ENCODE peak calls at places on chromosomes 5 and 9, in seven cellular contexts. One of them, this sample, is unnamed.
A peak's percentile ranks its signal among the peaks of the same experiment; 100 is the strongest.

GRCh38 chr9:137313956-137314560 is 12.0 kb upstream of the NRARP start:
- DNase-seq in cardiac septum: no peak
- DNase-seq in neural crest cell: no peak
- DNase-seq in NCI-H774: no peak
- DNase-seq in left cardiac atrium: peak; percentile 21
- DNase-seq in uterus: no peak
- DNase-seq in foreskin keratinocyte: no peak
- DNase-seq in this sample: peak; percentile 62

GRCh38 chr9:93092171-93092991 is 3.6 kb upstream of the CARD19 start:
- DNase-seq in NCI-H774: no peak
- DNase-seq in uterus: peak; percentile 15
- DNase-seq in foreskin keratinocyte: no peak
- DNase-seq in left cardiac atrium: no peak
- DNase-seq in neural crest cell: no peak
- DNase-seq in cardiac septum: peak; percentile 64
- DNase-seq in this sample: peak; percentile 61

GRCh38 chr5:80182802-80183645 is 72.8 kb downstream of the SERINC5 start:
- DNase-seq in uterus: no peak
- DNase-seq in left cardiac atrium: no peak
- DNase-seq in NCI-H774: no peak
- DNase-seq in cardiac septum: no peak
- DNase-seq in foreskin keratinocyte: no peak
- DNase-seq in neural crest cell: no peak
- DNase-seq in this sample: no peak

GRCh38 chr5:33891731-33892418 is at the start of gene ADAMTS12:
- DNase-seq in uterus: peak; percentile 75
- DNase-seq in left cardiac atrium: peak; percentile 56
- DNase-seq in cardiac septum: no peak
- DNase-seq in foreskin keratinocyte: no peak
- DNase-seq in neural crest cell: peak; percentile 45
- DNase-seq in NCI-H774: no peak
- DNase-seq in this sample: peak; percentile 68

GRCh38 chr5:115723224-115723623 is 93.2 kb downstream of the CDO1 start:
- DNase-seq in foreskin keratinocyte: no peak
- DNase-seq in neural crest cell: no peak
- DNase-seq in cardiac septum: no peak
- DNase-seq in NCI-H774: no peak
- DNase-seq in left cardiac atrium: no peak
- DNase-seq in uterus: no peak
- DNase-seq in this sample: no peak

GRCh38 chr5:33816791-33817190 is 75.0 kb downstream of the ADAMTS12 start:
- DNase-seq in left cardiac atrium: peak; percentile 29
- DNase-seq in neural crest cell: no peak
- DNase-seq in NCI-H774: no peak
- DNase-seq in foreskin keratinocyte: no peak
- DNase-seq in cardiac septum: no peak
- DNase-seq in uterus: no peak
- DNase-seq in this sample: no peak

GRCh38 chr5:5077236-5077635 is 62.9 kb upstream of the ADAMTS16 start:
- DNase-seq in neural crest cell: no peak
- DNase-seq in cardiac septum: no peak
- DNase-seq in NCI-H774: no peak
- DNase-seq in left cardiac atrium: no peak
- DNase-seq in foreskin keratinocyte: no peak
- DNase-seq in uterus: no peak
- DNase-seq in this sample: no peak

GRCh38 chr5:102582706-102583105 is 83.9 kb upstream of the SLCO6A1 start:
- DNase-seq in uterus: no peak
- DNase-seq in NCI-H774: no peak
- DNase-seq in neural crest cell: no peak
- DNase-seq in cardiac septum: no peak
- DNase-seq in left cardiac atrium: no peak
- DNase-seq in foreskin keratinocyte: no peak
- DNase-seq in this sample: no peak

GRCh38 chr5:155402927-155403645 is 389.5 kb downstream of the KIF4B start:
- DNase-seq in neural crest cell: no peak
- DNase-seq in NCI-H774: no peak
- DNase-seq in cardiac septum: no peak
- DNase-seq in left cardiac atrium: no peak
- DNase-seq in foreskin keratinocyte: peak; percentile 99
- DNase-seq in uterus: no peak
- DNase-seq in this sample: no peak

GRCh38 chr5:166979576-166979975 is 1311.9 kb upstream of the WWC1 start:
- DNase-seq in neural crest cell: no peak
- DNase-seq in cardiac septum: no peak
- DNase-seq in uterus: no peak
- DNase-seq in NCI-H774: no peak
- DNase-seq in foreskin keratinocyte: no peak
- DNase-seq in left cardiac atrium: no peak
- DNase-seq in this sample: no peak

GRCh38 chr5:66864240-66864884 is 268.2 kb downstream of the MAST4 start:
- DNase-seq in left cardiac atrium: peak; percentile 35
- DNase-seq in uterus: no peak
- DNase-seq in NCI-H774: no peak
- DNase-seq in foreskin keratinocyte: no peak
- DNase-seq in cardiac septum: no peak
- DNase-seq in neural crest cell: no peak
- DNase-seq in this sample: no peak

GRCh38 chr5:129511291-129511690 is 51.2 kb downstream of the ADAMTS19 start:
- DNase-seq in cardiac septum: no peak
- DNase-seq in NCI-H774: no peak
- DNase-seq in neural crest cell: no peak
- DNase-seq in foreskin keratinocyte: peak; percentile 33
- DNase-seq in uterus: no peak
- DNase-seq in left cardiac atrium: no peak
- DNase-seq in this sample: no peak

GRCh38 chr5:104569621-104570020 is 1007.0 kb upstream of the NUDT12 start:
- DNase-seq in foreskin keratinocyte: no peak
- DNase-seq in uterus: no peak
- DNase-seq in NCI-H774: no peak
- DNase-seq in left cardiac atrium: no peak
- DNase-seq in cardiac septum: no peak
- DNase-seq in neural crest cell: no peak
- DNase-seq in this sample: no peak

This sample was measured in upper lobe of right lung.